ENCODE peak calls at places on chromosomes 16 and 17, in ten cellular contexts. B, S, N, M, R, A, T, Q, Y and W are unnamed samples.

GRCh38 chr16:78663690-78664089 is 564.2 kb downstream of the WWOX start:
- DNase-seq in B (no peak), S (no peak), N (no peak), M (no peak), R (no peak), A (no peak), T (no peak), Q (no peak), Y (no peak), W (no peak)

GRCh38 chr17:40462343-40463121 is 19.3 kb downstream of the IGFBP4 start:
- DNase-seq in B (no peak), S (no peak), N (no peak), M (no peak), R (no peak), A (no peak), T (no peak), Q (no peak), Y (no peak), W (no peak)

GRCh38 chr16:67537636-67538591 is 9.3 kb downstream of the RIPOR1 start:
- DNase-seq in B (peak; percentile 45), S (no peak), N (peak; percentile 50), M (peak; percentile 57), R (peak; percentile 50), A (no peak), T (peak; percentile 60), Q (no peak), Y (no peak), W (peak; percentile 71)

GRCh38 chr17:61411944-61412859 is 12.6 kb downstream of the TBX2 start:
- DNase-seq in B (peak; percentile 81), S (peak; percentile 57), N (peak; percentile 89), M (peak; percentile 79), R (peak; percentile 89), A (peak; percentile 81), T (peak; percentile 95), Q (peak; percentile 75), Y (peak; percentile 82), W (peak; percentile 92)

GRCh38 chr17:40056379-40057005 is 2.3 kb upstream of the MED24 start:
- DNase-seq in B (no peak), S (no peak), N (no peak), M (no peak), R (no peak), A (no peak), T (no peak), Q (no peak), Y (no peak), W (no peak)

GRCh38 chr16:65070831-65071230 is 51.0 kb downstream of the CDH11 start:
- DNase-seq in B (peak; percentile 93), S (peak; percentile 0), N (peak; percentile 56), M (peak; percentile 53), R (peak; percentile 98), A (peak; percentile 11), T (peak; percentile 90), Q (peak; percentile 99), Y (peak; percentile 48), W (no peak)

GRCh38 chr16:84069540-84069939 is 26.9 kb upstream of the SLC38A8 start:
- DNase-seq in B (no peak), S (no peak), N (no peak), M (no peak), R (no peak), A (no peak), T (no peak), Q (no peak), Y (no peak), W (no peak)

GRCh38 chr17:71821512-71821911 is 299.3 kb upstream of the SOX9 start:
- DNase-seq in B (no peak), S (no peak), N (no peak), M (no peak), R (no peak), A (no peak), T (no peak), Q (no peak), Y (no peak), W (no peak)

GRCh38 chr17:50841949-50842354 is 6.6 kb downstream of the WFIKKN2 start:
- DNase-seq in B (peak; percentile 81), S (peak; percentile 77), N (peak; percentile 90), M (peak; percentile 83), R (peak; percentile 82), A (peak; percentile 51), T (peak; percentile 89), Q (peak; percentile 58), Y (peak; percentile 72), W (peak; percentile 81)

GRCh38 chr17:32629563-32630190 is 142.9 kb downstream of the CDK5R1 start:
- DNase-seq in B (no peak), S (peak; percentile 23), N (no peak), M (no peak), R (no peak), A (no peak), T (no peak), Q (no peak), Y (no peak), W (no peak)

GRCh38 chr16:57044931-57045693 is 47.3 kb upstream of the CPNE2 start:
- DNase-seq in B (no peak), S (no peak), N (no peak), M (no peak), R (no peak), A (no peak), T (no peak), Q (peak; percentile 28), Y (no peak), W (no peak)

GRCh38 chr17:1516403-1517161 is at the start of gene INPP5K:
- DNase-seq in B (peak; percentile 97), S (peak; percentile 96), N (peak; percentile 99), M (peak; percentile 98), R (peak; percentile 100), A (peak; percentile 98), T (peak; percentile 99), Q (peak; percentile 98), Y (peak; percentile 94), W (peak; percentile 98)

DNA sequence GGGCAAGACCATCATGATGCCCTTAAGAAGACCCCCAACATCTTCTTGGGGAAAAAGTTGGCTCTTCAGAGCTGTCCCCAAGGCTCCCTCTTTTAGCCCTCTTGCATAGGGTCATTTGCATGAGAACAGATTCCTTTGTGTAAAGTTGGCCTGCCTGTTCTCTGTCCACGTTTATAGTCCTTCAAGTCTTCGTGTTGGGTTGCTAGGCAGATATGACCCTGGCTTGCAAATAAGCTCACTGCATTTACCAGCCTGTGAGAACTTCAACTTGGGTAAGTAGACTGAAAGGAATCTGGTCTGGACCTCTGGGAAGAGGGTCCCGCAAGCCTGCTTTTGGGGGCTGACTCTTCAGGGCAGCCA is 2.9 kb downstream of the ARSG start:
- DNase-seq in B (peak; percentile 28), S (no peak), N (no peak), M (no peak), R (no peak), A (no peak), T (no peak), Q (no peak), Y (peak; percentile 30), W (peak; percentile 61)
- H3K9ac ChIP-seq in B (no peak overlapping the region), S (no peak overlapping the region), N (no peak overlapping the region), M (no peak overlapping the region), R (no peak overlapping the region), A (no peak overlapping the region), T (no peak overlapping the region), Q (no peak overlapping the region), Y (no peak overlapping the region), W (no peak overlapping the region)

DNA sequence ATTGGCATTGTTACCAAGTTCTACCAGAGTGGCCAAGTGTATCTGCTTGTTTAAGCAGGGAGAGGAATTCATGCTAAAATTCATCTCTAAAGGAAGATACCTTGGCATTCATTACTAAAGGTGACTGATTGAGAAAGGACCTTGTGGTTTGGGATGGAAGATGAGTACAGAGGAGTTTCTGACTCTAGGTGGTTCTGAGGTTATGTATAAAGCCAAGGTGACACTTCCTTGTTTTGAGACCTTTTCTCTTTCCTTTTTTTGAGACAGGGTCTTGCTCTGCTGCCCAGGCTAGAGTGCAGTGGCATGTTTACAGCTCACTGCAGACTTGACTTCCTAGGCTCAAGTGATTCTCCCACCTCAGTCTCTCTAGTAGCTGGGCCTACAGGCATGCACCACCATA is 9.1 kb downstream of the ABHD15 start:
- DNase-seq in B (no peak), S (no peak), N (no peak), M (no peak), R (no peak), A (no peak), T (no peak), Q (no peak), Y (no peak), W (no peak)
- H3K4me1 ChIP-seq in B (no peaks in the 10 kb centered on the region), S (peaks cover 8% of the 10 kb centered on the region), N (no peaks in the 10 kb centered on the region), M (no peaks in the 10 kb centered on the region), R (peaks cover 12% of the 10 kb centered on the region), A (no peaks in the 10 kb centered on the region), T (peaks cover 25% of the 10 kb centered on the region), Q (peaks cover 1% of the 10 kb centered on the region), Y (no peaks in the 10 kb centered on the region), W (no peaks in the 10 kb centered on the region)

DNA sequence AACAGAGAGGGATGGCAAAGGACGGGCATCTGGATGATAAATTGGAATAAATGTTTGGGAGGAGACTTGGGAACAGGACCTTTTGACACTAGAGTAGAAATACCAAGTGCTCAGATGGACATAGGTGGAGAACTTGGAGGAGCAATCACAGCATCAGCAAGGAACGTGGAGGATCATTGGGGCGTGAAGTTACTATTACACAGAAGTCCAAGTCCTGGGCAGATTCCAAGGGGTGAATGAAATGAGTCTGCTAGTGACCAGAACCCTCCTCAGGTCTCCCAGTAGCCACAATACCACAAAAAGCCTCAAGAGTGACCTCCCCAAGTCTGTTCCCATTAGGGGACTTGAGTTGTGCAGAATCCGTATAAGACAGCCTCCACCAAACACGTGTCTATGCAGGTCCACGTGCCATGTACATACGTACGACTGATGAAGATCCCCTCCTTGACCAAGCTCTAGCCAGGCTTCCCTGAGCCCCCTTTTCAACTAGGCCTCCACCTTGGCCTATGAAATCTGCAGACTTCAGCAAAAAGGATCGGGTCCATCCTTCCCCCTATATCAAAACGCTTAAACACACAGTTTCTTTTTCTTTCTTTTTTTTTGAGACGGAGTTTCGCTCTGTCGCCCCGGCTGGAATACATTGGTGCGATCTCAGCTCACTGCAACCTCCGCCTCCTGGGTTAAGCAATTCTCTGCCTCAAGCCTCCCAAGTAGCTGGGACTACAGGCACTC is 2.2 kb downstream of the C17orf67 start:
- DNase-seq in B (no peak), S (no peak), N (no peak), M (no peak), R (no peak), A (no peak), T (no peak), Q (no peak), Y (no peak), W (no peak)
- H3K9ac ChIP-seq in B (no peak overlapping the region), S (no peak overlapping the region), N (no peak overlapping the region), M (no peak overlapping the region), R (no peak overlapping the region), A (no peak overlapping the region), T (no peak overlapping the region), Q (no peak overlapping the region), Y (no peak overlapping the region), W (no peak overlapping the region)

DNA sequence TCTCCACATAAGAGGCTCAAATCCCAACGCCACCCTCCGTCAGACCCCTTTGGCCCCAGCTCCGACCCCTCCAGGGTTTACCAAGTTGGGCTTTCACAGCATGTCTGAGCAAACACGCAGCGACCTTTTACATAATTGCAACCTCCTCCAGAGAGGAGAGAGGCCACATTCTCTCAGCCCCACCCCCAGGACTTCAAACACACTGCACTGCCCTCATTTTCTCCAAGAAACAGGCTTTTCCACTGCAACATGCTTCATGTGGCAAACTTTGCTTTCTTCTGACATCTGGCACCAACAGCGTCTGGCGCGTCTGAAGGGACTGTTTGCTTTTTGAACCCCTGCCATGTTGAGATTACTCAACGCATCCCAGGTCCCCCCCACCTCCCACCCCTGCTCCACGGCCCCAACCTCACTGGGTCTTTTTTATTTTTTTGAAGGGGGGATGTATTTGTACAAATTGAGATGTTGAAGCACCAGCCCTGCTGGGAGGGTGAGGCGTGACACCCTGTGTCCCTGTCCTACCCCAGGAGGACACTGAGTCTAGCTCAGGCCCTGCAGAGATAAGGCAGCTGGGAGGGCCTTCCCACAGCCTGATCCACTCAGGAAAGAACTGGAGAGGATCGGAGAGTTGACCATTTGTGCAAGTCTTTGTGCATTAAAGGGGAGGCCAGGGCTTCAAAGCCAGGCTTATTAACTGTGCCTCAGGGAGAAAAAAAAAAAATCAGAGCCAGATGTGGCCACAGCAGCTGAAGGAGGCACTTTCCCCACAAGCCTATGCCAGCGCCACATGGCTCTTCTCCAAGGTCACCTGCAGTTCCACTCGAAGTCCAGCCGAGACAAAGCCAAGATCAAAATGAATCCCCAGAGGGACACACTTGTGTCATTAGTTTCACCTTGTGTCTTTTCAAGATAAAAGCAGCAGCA is 29.7 kb downstream of the AXIN2 start:
- DNase-seq in B (peak; percentile 91), S (no peak), N (no peak), M (no peak), R (peak; percentile 53), A (no peak), T (peak; percentile 72), Q (peak; percentile 67), Y (no peak), W (peak; percentile 60)
- H3K4me1 ChIP-seq in B (peaks cover 14% of the 10 kb centered on the region), S (no peaks in the 10 kb centered on the region), N (peaks cover 3% of the 10 kb centered on the region), M (no peaks in the 10 kb centered on the region), R (peaks cover 18% of the 10 kb centered on the region), A (no peaks in the 10 kb centered on the region), T (peaks cover 36% of the 10 kb centered on the region), Q (peaks cover 26% of the 10 kb centered on the region), Y (peaks cover 25% of the 10 kb centered on the region), W (peaks cover 23% of the 10 kb centered on the region)